ENCODE peak calls at places on chromosomes 4 and X, in eight cellular contexts. A is esophagus squamous epithelium; Q is GM12878; E is spleen; D is CD4-positive, CD25-positive, alpha-beta regulatory T cell; L is lung; T is endodermal cell; V is aorta. Y is an unnamed sample.
A peak's percentile ranks its signal among the peaks of the same experiment; 100 is the strongest.

GRCh38 chr4:159766241-159766640 is 663.4 kb downstream of the RAPGEF2 start:
- DNase-seq in T (no peak), E (no peak), L (no peak), V (no peak), A (no peak), D (no peak), Q (no peak), Y (no peak)

GRCh38 chrX:28124416-28124815 is 143.2 kb upstream of the DCAF8L1 start:
- DNase-seq in Q (no peak), V (no peak), E (no peak), D (no peak), L (no peak), A (no peak), T (no peak), Y (no peak)

GRCh38 chr4:15754323-15754722 is 23.8 kb upstream of the CD38 start:
- DNase-seq in V (no peak), Q (no peak), D (peak; percentile 61), E (no peak), T (no peak), L (no peak), A (no peak), Y (peak; percentile 57)

GRCh38 chr4:173057906-173058305 is 110.7 kb upstream of the GALNT7 start:
- DNase-seq in E (no peak), V (no peak), T (no peak), L (no peak), Q (no peak), D (no peak), A (no peak), Y (no peak)

GRCh38 chr4:16226816-16227461 is 668 bp upstream of the TAPT1 start:
- DNase-seq in E (peak; percentile 91), V (peak; percentile 69), D (no peak), T (peak; percentile 87), Q (no peak), L (peak; percentile 58), A (no peak), Y (peak; percentile 41)

GRCh38 chr4:3660086-3660927 is 105.9 kb upstream of the ADRA2C start:
- DNase-seq in T (no peak), E (no peak), Q (no peak), A (no peak), L (no peak), V (no peak), D (no peak), Y (no peak)

GRCh38 chrX:125205084-125205917 is 114.4 kb upstream of the TEX13C start:
- DNase-seq in Q (no peak), E (peak; percentile 80), V (peak; percentile 57), T (peak; percentile 88), D (no peak), L (peak; percentile 34), A (no peak), Y (no peak)

GRCh38 chr4:7863911-7864681 is 75.6 kb downstream of the AFAP1 start:
- DNase-seq in E (no peak), A (no peak), L (no peak), D (peak; percentile 52), Q (no peak), V (no peak), T (no peak), Y (peak; percentile 36)

GRCh38 chr4:16337936-16338335 is 111.7 kb upstream of the TAPT1 start:
- DNase-seq in L (no peak), V (no peak), Q (no peak), D (no peak), T (no peak), A (no peak), E (no peak), Y (no peak)

GRCh38 chrX:152926279-152926678 is 28.4 kb downstream of the ZNF185 start:
- DNase-seq in A (no peak), D (peak; percentile 21), T (peak; percentile 87), L (no peak), V (no peak), Q (no peak), E (no peak), Y (peak; percentile 58)

GRCh38 chrX:40394302-40394701 is 186.5 kb upstream of the ATP6AP2 start:
- DNase-seq in Q (no peak), T (no peak), D (no peak), L (no peak), V (no peak), A (no peak), E (no peak), Y (no peak)

GRCh38 chr4:24551492-24552330 is 32.6 kb downstream of the DHX15 start:
- DNase-seq in V (no peak), T (no peak), L (no peak), D (peak; percentile 24), A (no peak), E (no peak), Q (no peak), Y (no peak)

GRCh38 chr4:128525387-128525786 is 237.8 kb upstream of the PGRMC2 start:
- DNase-seq in A (no peak), T (no peak), E (no peak), D (no peak), Q (no peak), V (no peak), L (no peak), Y (no peak)

GRCh38 chrX:106780664-106781377 is 21.7 kb upstream of the TBC1D8B start:
- DNase-seq in Q (no peak), E (no peak), D (no peak), A (no peak), V (no peak), L (no peak), T (no peak), Y (no peak)

GRCh38 chr4:77012726-77013125 is 63.1 kb downstream of the CCNI start:
- DNase-seq in T (no peak), D (no peak), E (no peak), V (peak; percentile 49), A (no peak), Q (no peak), L (no peak), Y (no peak)

GRCh38 chr4:167102475-167102874 is 131.8 kb downstream of the SPOCK3 start:
- DNase-seq in D (no peak), V (no peak), A (no peak), Q (no peak), E (no peak), L (no peak), T (no peak), Y (no peak)

GRCh38 chrX:53284684-53285447 is 3.5 kb upstream of the IQSEC2 start:
- DNase-seq in A (no peak), L (peak; percentile 56), V (peak; percentile 67), D (peak; percentile 48), E (peak; percentile 86), T (peak; percentile 90), Q (peak; percentile 8), Y (peak; percentile 43)

GRCh38 chrX:37349131-37350033 is at the start of gene PRRG1:
- DNase-seq in D (no peak), T (peak; percentile 95), Q (no peak), E (peak; percentile 80), A (no peak), L (peak; percentile 70), V (peak; percentile 83), Y (no peak)

GRCh38 chrX:56564182-56564885 is 907 bp downstream of the UBQLN2 start:
- DNase-seq in A (no peak), L (no peak), T (no peak), Q (no peak), V (no peak), E (peak; percentile 74), D (peak; percentile 13), Y (peak; percentile 24)

GRCh38 chr4:17218801-17219200 is 293.1 kb downstream of the QDPR start:
- DNase-seq in T (no peak), E (no peak), V (no peak), Q (no peak), L (no peak), A (no peak), D (no peak), Y (no peak)

GRCh38 chrX:76796311-76796710 is 368.8 kb downstream of the MAGEE1 start:
- DNase-seq in L (no peak), T (no peak), V (no peak), D (no peak), A (no peak), Q (no peak), E (no peak), Y (no peak)

GRCh38 chr4:153763404-153763803 is 3.6 kb upstream of the RNF175 start:
- DNase-seq in A (no peak), V (no peak), E (no peak), T (peak; percentile 74), L (no peak), D (no peak), Q (no peak), Y (no peak)
- H3K27me3 ChIP-seq in A (no peaks in the 10 kb centered on the region), V (no peaks in the 10 kb centered on the region), E (peaks cover 45% of the 10 kb centered on the region), T (peaks cover 38% of the 10 kb centered on the region), L (no peaks in the 10 kb centered on the region), D (peaks cover 14% of the 10 kb centered on the region), Q (peaks cover 4% of the 10 kb centered on the region), Y (peaks cover 14% of the 10 kb centered on the region)

DNA sequence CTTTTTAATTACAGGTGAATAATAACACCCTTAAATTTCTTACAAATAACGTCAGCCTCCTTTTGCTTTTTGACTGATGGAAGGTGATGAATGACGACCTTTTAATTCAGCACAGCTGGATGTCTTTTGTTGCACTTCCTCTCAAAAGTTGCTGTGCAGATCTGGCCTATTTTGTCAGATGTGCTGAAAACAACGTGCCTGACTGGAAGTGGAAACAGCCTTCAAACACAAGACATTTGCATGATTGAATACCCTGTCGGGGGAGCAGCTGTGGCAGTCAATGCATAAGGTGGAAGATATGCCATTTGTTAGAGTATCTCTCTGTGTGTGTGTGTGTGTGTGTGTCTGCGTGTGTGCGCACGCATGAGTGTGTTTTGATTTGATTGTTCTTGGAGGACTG is 579.7 kb downstream of the SPRY1 start:
- DNase-seq in Q (no peak), L (no peak), A (no peak), E (no peak), T (peak; percentile 44), V (no peak), D (no peak), Y (no peak)
- H3K27ac ChIP-seq in Q (no peak overlapping the region), L (peak overlapping the region; percentile 50), A (no peak overlapping the region), E (peak overlapping the region; percentile 30), T (peak overlapping the region; percentile 95), V (no peak overlapping the region), D (no peak overlapping the region), Y (no peak overlapping the region)

DNA sequence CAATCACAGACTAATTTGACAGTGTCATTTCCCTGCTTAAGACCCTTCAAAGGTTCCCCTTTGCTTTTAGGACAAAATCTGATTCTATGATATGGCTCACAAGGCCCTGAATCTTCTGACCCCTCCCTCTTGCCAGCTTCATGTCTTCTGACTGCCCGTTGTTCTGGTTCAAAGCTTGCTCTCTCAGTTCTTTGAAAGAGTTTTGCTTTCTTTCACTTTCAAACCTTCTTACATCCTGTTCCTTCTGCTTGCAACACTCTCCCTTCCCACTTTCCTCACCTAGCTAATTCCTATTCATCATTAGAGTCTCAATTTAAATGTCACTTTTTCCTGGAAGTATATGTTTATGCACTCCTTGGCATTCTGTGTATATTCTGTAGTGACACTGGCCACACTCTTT is 299.2 kb downstream of the IDS start:
- DNase-seq in E (no peak), Q (no peak), T (no peak), L (no peak), V (no peak), A (no peak), D (no peak), Y (no peak)
- H3K27me3 ChIP-seq in E (no peaks in the 10 kb centered on the region), Q (no peaks in the 10 kb centered on the region), T (no peaks in the 10 kb centered on the region), L (no peaks in the 10 kb centered on the region), V (no peaks in the 10 kb centered on the region), A (no peaks in the 10 kb centered on the region), D (no peaks in the 10 kb centered on the region), Y (no peaks in the 10 kb centered on the region)

DNA sequence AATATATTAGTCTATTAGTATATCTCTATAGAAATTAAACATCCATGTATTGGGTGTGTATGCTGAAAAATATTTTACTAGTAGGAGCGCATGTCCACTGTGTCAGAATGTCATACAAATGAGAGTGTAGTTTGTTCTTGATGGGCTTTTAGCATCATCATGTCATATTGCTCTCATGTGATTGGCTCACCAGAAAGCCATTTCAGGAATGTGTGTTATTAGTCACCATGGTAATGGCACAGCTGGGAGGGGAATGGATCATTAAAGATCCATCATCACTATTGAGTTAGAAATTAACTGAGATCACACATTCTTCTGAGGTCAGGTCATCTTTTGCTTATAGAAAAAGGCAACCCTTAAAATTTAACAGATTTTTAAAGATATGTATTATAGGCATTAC is 77.3 kb downstream of the PHEX start:
- DNase-seq in E (no peak), A (no peak), L (no peak), D (no peak), T (no peak), Q (no peak), V (no peak), Y (no peak)
- H3K27ac ChIP-seq in E (no peak overlapping the region), A (no peak overlapping the region), L (no peak overlapping the region), D (no peak overlapping the region), T (no peak overlapping the region), Q (no peak overlapping the region), V (no peak overlapping the region), Y (no peak overlapping the region)